ENCODE peak calls at places on chromosomes 12 and 14, in five cellular contexts. D is astrocyte of the cerebellum; B is cerebellum; T is NCI-H69; W is stimulated activated CD4-positive, alpha-beta T cell treated with anti-CD3 and anti-CD28 coated beads, Interleukin-4, amount 100 ng/mL, for 24 hours. U is an unnamed sample.
A peak's percentile ranks its signal among the peaks of the same experiment; 100 is the strongest.

GRCh38 chr12:88325076-88325827 is 183.1 kb downstream of the TMTC3 start:
- DNase-seq in W (no peak), B (no peak), D (peak; percentile 73), T (no peak), U (peak; percentile 82)

GRCh38 chr12:91289881-91290280 is 107.3 kb upstream of the DCN start:
- DNase-seq in B (no peak), T (peak; percentile 10), D (no peak), W (no peak), U (no peak)

GRCh38 chr12:27280412-27280811 is 36.3 kb downstream of the STK38L start:
- DNase-seq in D (no peak), B (no peak), T (no peak), W (no peak), U (no peak)

GRCh38 chr14:58633831-58634230 is 3.9 kb upstream of the DACT1 start:
- DNase-seq in T (no peak), D (no peak), B (no peak), W (no peak), U (no peak)

GRCh38 chr12:931591-931990 is 17.9 kb downstream of the RAD52 start:
- DNase-seq in T (no peak), D (no peak), W (no peak), B (no peak), U (no peak)

GRCh38 chr12:25855716-25856115 is 102.8 kb upstream of the RASSF8 start:
- DNase-seq in T (no peak), W (no peak), D (no peak), B (no peak), U (no peak)

GRCh38 chr12:62934799-62935674 is at the start of gene PPM1H:
- DNase-seq in W (no peak), D (no peak), T (peak; percentile 97), B (peak; percentile 83), U (no peak)

GRCh38 chr12:19652391-19652790 is 213.1 kb downstream of the AEBP2 start:
- DNase-seq in B (no peak), T (no peak), W (no peak), D (no peak), U (no peak)

GRCh38 chr12:123075591-123076171 is 75.2 kb downstream of the PITPNM2 start:
- DNase-seq in B (no peak), D (no peak), T (peak; percentile 92), W (peak; percentile 78), U (no peak)

GRCh38 chr14:96564389-96564788 is 62.2 kb downstream of the PAPOLA start:
- DNase-seq in B (no peak), W (no peak), D (no peak), T (peak; percentile 11), U (no peak)

GRCh38 chr12:5904969-5905368 is 40.1 kb downstream of the ANO2 start:
- DNase-seq in B (no peak), D (no peak), T (no peak), W (no peak), U (no peak)

GRCh38 chr12:25938581-25938980 is 19.9 kb upstream of the RASSF8 start:
- DNase-seq in T (no peak), B (no peak), D (no peak), W (no peak), U (no peak)

GRCh38 chr12:65306603-65307501 is 28.4 kb downstream of the MSRB3 start:
- DNase-seq in W (no peak), B (peak; percentile 28), T (peak; percentile 32), D (no peak), U (no peak)

GRCh38 chr12:129028824-129029223 is 175.5 kb downstream of the GLT1D1 start:
- DNase-seq in W (no peak), T (peak; percentile 74), B (no peak), D (no peak), U (no peak)

GRCh38 chr12:123499332-123499731 is 34.2 kb downstream of the RILPL1 start:
- DNase-seq in W (no peak), T (no peak), D (no peak), B (no peak), U (no peak)

GRCh38 chr12:52672321-52672933 is 7.8 kb downstream of the KRT1 start:
- DNase-seq in D (no peak), W (no peak), B (no peak), T (no peak), U (no peak)

GRCh38 chr14:76699209-76699608 is 62.1 kb upstream of the VASH1 start:
- DNase-seq in W (no peak), D (no peak), B (no peak), T (no peak), U (no peak)

GRCh38 chr12:116130431-116130830 is 147.1 kb downstream of the MED13L start:
- DNase-seq in B (peak; percentile 84), W (no peak), D (no peak), T (peak; percentile 85), U (no peak)

GRCh38 chr14:89337912-89338311 is 79.1 kb downstream of the FOXN3 start:
- DNase-seq in W (no peak), B (no peak), T (no peak), D (no peak), U (no peak)

GRCh38 chr14:28101992-28102391 is 664.6 kb upstream of the FOXG1 start:
- DNase-seq in T (peak; percentile 98), B (no peak), D (no peak), W (no peak), U (no peak)

GRCh38 chr12:30996255-30996654 is 69.7 kb downstream of the TSPAN11 start:
- DNase-seq in W (no peak), B (no peak), T (peak; percentile 91), D (peak; percentile 61), U (no peak)

GRCh38 chr12:132812631-132813305 is 15.9 kb downstream of the GOLGA3 start:
- DNase-seq in D (peak; percentile 31), B (no peak), W (no peak), T (no peak), U (peak; percentile 1)

GRCh38 chr12:92718483-92718985 is 15.7 kb downstream of the PLEKHG7 start:
- DNase-seq in B (no peak), D (no peak), W (no peak), T (peak; percentile 32), U (no peak)

GRCh38 chr12:111367661-111368221 is 1.2 kb downstream of the PHETA1 start:
- DNase-seq in W (no peak), T (no peak), D (no peak), B (no peak), U (no peak)

GRCh38 chr12:70507442-70507841 is 129.8 kb downstream of the PTPRB start:
- DNase-seq in W (no peak), B (no peak), T (no peak), D (no peak), U (no peak)

GRCh38 chr14:55847766-55848165 is 267.8 kb downstream of the KTN1 start:
- DNase-seq in T (no peak), D (peak; percentile 15), B (no peak), W (no peak), U (no peak)

U was measured in GM04504.